ENCODE peak calls at places on chromosomes 12 and 14, in seven cellular contexts. M is tibial nerve; U is CD4-positive, CD25-positive, alpha-beta regulatory T cell; I is neural progenitor cell; N is sigmoid colon; H is GM23248; J is adrenal gland. P is an unnamed sample.

GRCh38 chr12:91109148-91109564 is 2.1 kb downstream of the LUM start:
- DNase-seq in M (peak; percentile 92), U (no peak), I (peak; percentile 77), N (peak; percentile 85), H (peak; percentile 81), J (peak; percentile 79), P (peak; percentile 73)

GRCh38 chr12:108677381-108677780 is 43.7 kb upstream of the SELPLG start:
- DNase-seq in M (no peak), U (no peak), I (no peak), N (no peak), H (no peak), J (no peak), P (no peak)

GRCh38 chr12:81337891-81338290 is 260.0 kb downstream of the ACSS3 start:
- DNase-seq in M (no peak), U (no peak), I (no peak), N (no peak), H (peak; percentile 3), J (no peak), P (peak; percentile 21)

GRCh38 chr12:14403711-14404164 is 38.3 kb downstream of the ATF7IP start:
- DNase-seq in M (no peak), U (peak; percentile 53), I (no peak), N (no peak), H (peak; percentile 77), J (peak; percentile 67), P (peak; percentile 69)

GRCh38 chr12:102479099-102479887 is 1.1 kb downstream of the IGF1 start:
- DNase-seq in M (no peak), U (no peak), I (peak; percentile 26), N (no peak), H (peak; percentile 36), J (no peak), P (peak; percentile 23)

GRCh38 chr14:27528328-27528727 is 930.5 kb upstream of the NOVA1 start:
- DNase-seq in M (no peak), U (no peak), I (peak; percentile 62), N (no peak), H (peak; percentile 7), J (no peak), P (peak; percentile 56)

GRCh38 chr14:65200454-65200853 is 98.1 kb upstream of the MAX start:
- DNase-seq in M (no peak), U (no peak), I (no peak), N (no peak), H (peak; percentile 50), J (no peak), P (no peak)

GRCh38 chr12:110743571-110744093 is 941 bp upstream of the PPP1CC start:
- DNase-seq in M (peak; percentile 28), U (no peak), I (peak; percentile 38), N (peak; percentile 79), H (peak; percentile 66), J (peak; percentile 68), P (no peak)

GRCh38 chr12:22047495-22047894 is 1.5 kb downstream of the CMAS start:
- DNase-seq in M (no peak), U (no peak), I (no peak), N (no peak), H (no peak), J (no peak), P (no peak)
- H3K4me1 ChIP-seq in M (peaks cover 4% of the 10 kb centered on the region), U (peaks cover 20% of the 10 kb centered on the region), I (peaks cover 7% of the 10 kb centered on the region), N (no peaks in the 10 kb centered on the region), H (peaks cover 14% of the 10 kb centered on the region), J (peaks cover 32% of the 10 kb centered on the region), P (no peaks in the 10 kb centered on the region)

GRCh38 chr12:12297201-12297830 is 30.5 kb upstream of the LRP6 start:
- DNase-seq in M (no peak), U (no peak), I (no peak), N (no peak), H (no peak), J (no peak), P (no peak)

GRCh38 chr12:12290206-12290605 is 23.4 kb upstream of the LRP6 start:
- DNase-seq in M (no peak), U (no peak), I (no peak), N (no peak), H (no peak), J (no peak), P (no peak)

GRCh38 chr12:12294215-12295005 is 27.6 kb upstream of the LRP6 start:
- DNase-seq in M (no peak), U (no peak), I (peak; percentile 37), N (no peak), H (peak; percentile 32), J (no peak), P (peak; percentile 9)
- H3K27me3 ChIP-seq in M (no peaks in the 10 kb centered on the region), U (no peaks in the 10 kb centered on the region), I (no peaks in the 10 kb centered on the region), N (no peaks in the 10 kb centered on the region), H (peaks cover 6% of the 10 kb centered on the region), J (no peaks in the 10 kb centered on the region), P (no peaks in the 10 kb centered on the region)

GRCh38 chr12:131321988-131322387 is 368.3 kb downstream of the ADGRD1 start:
- DNase-seq in M (no peak), U (no peak), I (no peak), N (no peak), H (no peak), J (no peak), P (no peak)
- H3K9me3 ChIP-seq in M (no peaks in the 10 kb centered on the region), U (peaks cover 2% of the 10 kb centered on the region), I (peaks cover 41% of the 10 kb centered on the region), N (no peaks in the 10 kb centered on the region), H (no peaks in the 10 kb centered on the region), J (no peaks in the 10 kb centered on the region), P (no peaks in the 10 kb centered on the region)

DNA sequence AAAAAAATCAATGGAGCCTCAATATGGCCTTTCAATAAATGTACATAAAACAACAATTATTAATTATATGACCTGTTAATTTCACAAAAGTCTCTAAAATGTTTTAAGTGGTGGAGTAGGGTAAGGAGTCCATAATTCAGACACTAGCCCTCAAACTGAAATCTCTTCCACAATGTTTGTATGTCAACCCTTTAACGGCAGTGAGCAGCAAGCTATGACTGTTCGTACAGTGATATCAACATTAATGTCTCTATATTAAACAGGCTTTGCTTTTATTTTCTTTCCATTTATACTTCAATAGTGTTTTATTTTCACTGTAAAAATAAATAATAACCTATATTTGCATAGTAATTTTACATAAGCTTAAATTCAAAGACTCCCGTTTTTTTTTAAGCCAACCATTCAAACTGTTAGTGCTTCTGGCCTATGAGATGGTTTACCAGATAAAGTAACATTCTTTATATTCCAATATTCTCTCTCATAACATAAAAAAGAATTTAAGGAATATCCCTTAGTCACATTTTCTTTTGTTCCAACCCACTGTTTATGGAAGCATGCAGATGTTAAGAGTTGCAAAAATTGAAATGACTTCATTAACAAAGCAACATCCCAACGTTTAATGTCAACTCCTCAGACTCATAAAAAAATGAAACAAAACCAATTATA is 2.4 kb downstream of the CDK17 start:
- DNase-seq in M (no peak), U (no peak), I (no peak), N (no peak), H (peak; percentile 62), J (no peak), P (no peak)
- H3K4me1 ChIP-seq in M (peaks cover 20% of the 10 kb centered on the region), U (peaks cover 32% of the 10 kb centered on the region), I (peaks cover 36% of the 10 kb centered on the region), N (no peaks in the 10 kb centered on the region), H (peaks cover 28% of the 10 kb centered on the region), J (peaks cover 28% of the 10 kb centered on the region), P (peaks cover 20% of the 10 kb centered on the region)

DNA sequence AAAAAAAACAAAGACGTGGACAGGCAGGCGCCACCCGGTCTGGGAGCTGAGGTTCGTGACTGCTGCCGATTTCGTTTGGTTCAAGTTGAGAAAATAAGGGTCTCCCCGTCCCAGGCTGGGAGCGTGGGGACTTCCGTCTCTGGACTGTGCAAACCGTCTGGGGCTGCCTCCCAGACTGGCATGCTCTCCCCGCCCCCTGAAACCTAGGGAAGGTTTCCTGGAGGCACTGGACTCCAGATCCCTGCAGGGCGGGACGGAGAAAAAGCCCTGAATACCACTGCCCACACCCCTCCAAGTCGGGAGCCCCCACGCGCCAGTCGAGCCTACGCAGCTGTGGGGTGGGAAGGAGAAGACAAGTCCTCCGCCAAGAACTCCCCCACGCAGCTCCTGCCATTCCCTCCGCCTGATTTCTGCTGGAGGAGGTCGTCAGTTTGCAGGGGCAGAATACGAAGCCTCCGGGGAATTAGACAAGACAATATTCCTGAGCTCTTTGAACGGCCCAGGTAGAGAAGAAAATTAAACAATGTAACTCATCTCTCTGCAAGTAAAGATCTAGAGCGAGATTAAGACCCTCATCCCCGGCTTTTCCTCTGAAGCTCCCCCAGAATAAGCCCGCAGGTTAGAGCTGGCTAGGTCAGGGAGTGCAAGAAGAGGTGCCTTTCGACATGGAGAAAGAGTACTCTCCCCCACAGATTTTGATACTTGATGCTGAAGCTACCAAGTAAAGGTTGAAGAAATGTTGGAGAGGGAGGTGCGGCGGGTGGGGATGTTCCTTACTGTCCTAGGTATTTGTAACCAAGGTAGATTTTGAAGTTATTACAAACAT is 10.4 kb upstream of the HOXC13 start:
- DNase-seq in M (no peak), U (no peak), I (no peak), N (no peak), H (no peak), J (no peak), P (no peak)
- H3K27me3 ChIP-seq in M (peaks cover 4% of the 10 kb centered on the region), U (peaks cover 77% of the 10 kb centered on the region), I (peaks cover 100% of the 10 kb centered on the region), N (peaks cover 86% of the 10 kb centered on the region), H (peaks cover 99% of the 10 kb centered on the region), J (peaks cover 97% of the 10 kb centered on the region), P (peaks cover 100% of the 10 kb centered on the region)

DNA sequence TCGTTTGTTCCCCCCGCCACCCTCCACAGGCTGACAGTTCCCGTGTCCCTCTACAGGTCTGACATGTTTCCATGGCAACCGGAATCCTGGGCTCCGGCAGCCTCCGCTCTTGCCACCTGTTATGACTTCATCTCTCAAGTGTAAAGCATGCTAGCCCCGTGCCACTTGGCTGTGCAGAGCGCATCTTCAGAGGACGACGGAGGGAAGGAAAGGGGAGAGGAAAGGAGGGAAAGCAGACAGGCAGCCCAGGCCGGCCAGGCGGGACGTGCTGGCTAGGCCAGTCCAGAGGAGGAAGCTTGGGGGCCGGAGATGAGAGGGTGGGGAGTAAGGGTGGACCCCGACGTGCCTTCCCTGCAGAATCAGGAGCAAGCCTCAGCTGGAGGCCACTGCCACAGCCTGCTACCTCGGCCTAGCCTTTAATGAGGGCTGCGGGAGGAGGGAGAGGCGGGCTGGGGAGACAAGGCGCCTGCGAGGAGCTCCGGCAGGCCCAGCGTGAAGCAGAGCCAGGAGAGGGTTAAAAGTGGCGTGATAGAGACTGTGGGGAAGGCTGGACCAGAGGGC is 214.2 kb downstream of the DPF3 start:
- DNase-seq in M (no peak), U (no peak), I (peak; percentile 74), N (no peak), H (no peak), J (peak; percentile 64), P (peak; percentile 5)
- H3K9me3 ChIP-seq in M (no peaks in the 10 kb centered on the region), U (no peaks in the 10 kb centered on the region), I (no peaks in the 10 kb centered on the region), N (no peaks in the 10 kb centered on the region), H (no peaks in the 10 kb centered on the region), J (no peaks in the 10 kb centered on the region), P (no peaks in the 10 kb centered on the region)

DNA sequence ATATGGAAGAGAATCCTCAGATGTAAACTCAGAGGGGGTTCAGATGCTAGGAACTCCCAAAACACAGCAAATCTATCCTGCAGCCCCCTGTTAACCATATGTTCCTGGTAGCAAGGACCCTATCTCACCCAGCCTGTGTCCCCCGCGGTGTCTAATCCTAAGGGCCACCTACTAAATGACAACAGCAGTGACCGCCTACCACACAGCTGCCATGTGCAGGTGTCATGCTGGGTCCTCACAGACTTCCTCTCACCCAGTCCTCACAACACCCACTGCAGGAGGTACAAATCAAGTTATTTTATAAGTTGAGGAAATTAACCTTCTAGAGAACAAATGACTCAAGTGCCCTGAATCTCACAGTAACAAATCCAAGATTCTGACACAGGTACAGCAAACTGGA is 73.9 kb downstream of the ITPK1 start:
- DNase-seq in M (no peak), U (no peak), I (no peak), N (no peak), H (no peak), J (no peak), P (no peak)
- H3K4me1 ChIP-seq in M (peaks cover 83% of the 10 kb centered on the region), U (peaks cover 7% of the 10 kb centered on the region), I (peaks cover 50% of the 10 kb centered on the region), N (no peaks in the 10 kb centered on the region), H (peaks cover 57% of the 10 kb centered on the region), J (peaks cover 56% of the 10 kb centered on the region), P (peaks cover 62% of the 10 kb centered on the region)

P was measured in cardiac muscle cell.